ENCODE peak calls at places on chromosome 2, in seven cellular contexts. P is IMR-90; N is CD4-positive, alpha-beta T cell; S is left ventricle myocardium inferior; J is A673; D is ovary; W is brain microvascular endothelial cell. I is an unnamed sample. For H3K27me3, the result is how much of the 10 kb centered on the place peaks cover.

GRCh38 chr2:46749042-46749461 is 166.6 kb downstream of the MCFD2 start:
- DNase-seq in D (no peak), W (peak), P (peak), N (no peak), J (peak), S (no peak), I (no peak)

GRCh38 chr2:186595219-186595618 is 5.4 kb downstream of the ITGAV start:
- DNase-seq in P (peak), N (no peak), D (peak), S (no peak), J (no peak), W (no peak), I (no peak)

GRCh38 chr2:30613001-30613400 is 166.0 kb downstream of the LCLAT1 start:
- DNase-seq in J (no peak), N (no peak), P (no peak), W (no peak), D (no peak), S (no peak), I (no peak)

GRCh38 chr2:70632966-70633365 is 79.3 kb upstream of the TGFA start:
- DNase-seq in D (no peak), S (no peak), W (no peak), J (no peak), P (no peak), N (no peak), I (no peak)

GRCh38 chr2:115369380-115369779 is 926.9 kb downstream of the DPP10 start:
- DNase-seq in P (no peak), D (no peak), S (no peak), W (no peak), N (no peak), J (no peak), I (no peak)

GRCh38 chr2:240391111-240392051 is 44.1 kb upstream of the GPC1 start:
- DNase-seq in N (no peak), D (peak), P (no peak), S (no peak), W (no peak), J (no peak), I (peak)

GRCh38 chr2:215619022-215619958 is 183.4 kb upstream of the FN1 start:
- DNase-seq in J (peak), W (peak), S (no peak), P (peak), D (no peak), N (no peak), I (no peak)

GRCh38 chr2:217804338-217804737 is 198.5 kb downstream of the TNS1 start:
- DNase-seq in D (peak), P (no peak), J (no peak), S (peak), N (no peak), W (no peak), I (peak)

GRCh38 chr2:201621293-201621999 is 21.9 kb downstream of the TMEM237 start:
- DNase-seq in S (no peak), J (no peak), N (no peak), P (peak), D (no peak), W (peak), I (no peak)

GRCh38 chr2:203656522-203657287 is 49.7 kb upstream of the CD28 start:
- DNase-seq in N (no peak), S (peak), W (no peak), P (peak), D (peak), J (no peak), I (no peak)

GRCh38 chr2:238939074-238939473 is 91.2 kb downstream of the TWIST2 start:
- DNase-seq in S (peak), N (no peak), D (peak), W (no peak), P (no peak), J (no peak), I (peak)

GRCh38 chr2:156837635-156838034 is 401.5 kb downstream of the GPD2 start:
- DNase-seq in S (no peak), D (no peak), W (no peak), P (no peak), N (no peak), J (no peak), I (no peak)

GRCh38 chr2:160836755-160837154 is 323.5 kb upstream of the TANK start:
- DNase-seq in P (peak), J (peak), W (peak), S (no peak), N (no peak), D (no peak), I (no peak)

GRCh38 chr2:230660294-230661060 is 52.2 kb upstream of the CAB39 start:
- DNase-seq in W (no peak), D (no peak), N (no peak), S (peak), P (no peak), J (no peak), I (peak)

GRCh38 chr2:239716536-239717318 is 308.4 kb downstream of the NDUFA10 start:
- DNase-seq in P (no peak), W (no peak), N (no peak), D (no peak), S (no peak), J (no peak), I (peak)

GRCh38 chr2:152646775-152647174 is 70.5 kb downstream of the PRPF40A start:
- DNase-seq in J (peak), D (no peak), P (peak), W (peak), S (no peak), N (no peak), I (no peak)

DNA sequence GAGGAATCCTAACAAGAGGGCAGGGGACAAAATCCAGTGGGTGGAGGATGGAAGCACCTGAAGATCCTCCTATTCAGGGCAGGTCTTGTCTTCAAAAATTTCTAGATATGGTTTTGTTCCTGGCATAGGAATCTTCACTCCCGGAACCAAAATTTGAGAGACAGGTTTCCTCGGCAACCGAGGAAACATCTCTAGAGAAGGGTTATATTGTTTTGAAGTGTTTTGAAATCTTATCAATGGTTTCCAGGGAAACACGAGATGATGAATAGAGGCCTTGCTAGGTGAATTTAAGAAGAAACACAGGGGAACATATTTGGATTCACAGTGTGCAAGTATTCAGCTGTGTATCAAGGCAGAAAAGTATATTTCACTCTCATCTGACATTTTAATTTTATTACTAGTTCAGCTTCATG is 136.8 kb downstream of the SH3BP4 start:
- DNase-seq in S (no peak), N (no peak), J (no peak), D (no peak), W (no peak), P (no peak), I (no peak)
- H3K27ac ChIP-seq in S (peak), N (no peak), J (no peak), D (no peak), W (no peak), P (no peak), I (no peak)

DNA sequence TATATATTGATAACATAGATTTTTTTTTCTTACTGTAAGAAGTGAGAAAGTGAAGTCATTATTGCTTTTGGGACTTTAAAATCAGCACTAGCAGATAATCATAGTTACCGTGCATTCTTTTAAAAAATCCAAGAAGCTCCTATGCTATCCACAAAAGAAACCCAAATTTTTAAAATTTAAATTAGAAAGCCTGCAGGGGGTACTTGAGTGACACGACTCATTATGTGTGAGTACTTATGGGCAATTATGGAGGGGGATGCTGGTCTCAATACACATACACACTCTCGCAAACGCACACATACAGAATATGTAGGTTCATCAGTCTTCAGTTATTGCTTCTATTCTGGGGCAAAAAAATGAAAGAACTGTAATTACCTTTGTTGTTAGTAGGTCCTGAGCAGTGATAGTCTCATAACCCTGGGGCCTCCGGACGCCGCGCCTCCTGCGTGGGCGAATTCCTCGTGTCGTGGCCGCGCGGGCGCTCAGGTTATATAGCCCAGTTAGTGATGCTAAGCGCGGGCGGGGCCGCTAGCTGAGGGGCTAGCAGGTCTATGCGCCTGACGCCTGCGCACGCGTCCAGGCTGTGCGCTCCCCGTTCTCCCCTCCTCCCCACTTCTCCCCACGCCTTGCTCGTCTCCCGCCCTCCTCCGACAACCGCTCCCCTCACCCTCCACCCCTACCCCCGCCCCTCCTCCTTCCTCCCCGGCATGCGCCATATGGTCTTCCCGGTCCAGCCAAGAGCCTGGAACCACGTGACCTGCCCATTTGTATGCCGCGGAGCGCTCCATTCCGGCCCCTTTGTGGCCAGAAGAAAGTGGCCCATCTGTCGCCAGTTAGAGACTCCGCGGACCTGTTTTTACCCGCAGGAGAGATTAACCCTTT is at the start of gene NEUROD1:
- DNase-seq in P (no peak), S (no peak), N (no peak), W (no peak), D (no peak), J (peak), I (no peak)
- H3K27me3 ChIP-seq in P (half or more), S (half or more), N (half or more), W (half or more), D (under half), J (half or more), I (under half)

DNA sequence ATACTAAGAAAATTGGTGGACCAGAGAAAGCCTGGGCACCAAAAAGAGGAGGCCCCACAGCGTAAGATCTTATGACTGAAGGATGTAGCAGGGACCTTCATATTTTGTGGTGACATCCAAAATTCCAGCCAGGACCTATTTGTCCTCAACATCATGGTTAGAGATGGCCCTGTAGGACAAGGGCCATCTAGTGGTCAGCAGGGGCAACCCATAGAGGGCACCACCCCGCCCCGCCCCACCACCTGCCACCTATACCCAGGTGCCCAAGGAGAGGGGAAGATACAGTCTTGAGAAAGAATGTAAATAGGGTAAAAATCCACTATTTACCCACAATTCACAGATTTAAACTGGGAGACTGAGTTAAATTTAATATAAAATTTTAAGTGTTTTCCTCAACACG is 59.6 kb upstream of the TMEM163 start:
- DNase-seq in W (no peak), P (no peak), N (no peak), J (no peak), D (no peak), S (no peak), I (no peak)
- TF ChIP-seq CTCF in W (peak), P (no peak), N (no peak), J (peak), D (no peak), S (peak), I (no peak)

GRCh38 chr2:196718394-196718793 is 78.9 kb downstream of the CCDC150 start:
- DNase-seq in D (no peak), W (no peak), S (no peak), P (no peak), N (no peak), J (no peak), I (no peak)

GRCh38 chr2:196719565-196719872 is 80.0 kb downstream of the GTF3C3 start:
- DNase-seq in J (no peak), W (no peak), P (no peak), N (no peak), D (no peak), S (no peak), I (no peak)

GRCh38 chr2:196718796-196719564 is 79.5 kb downstream of the CCDC150 start:
- DNase-seq in S (no peak), N (no peak), D (no peak), P (peak), J (no peak), W (peak), I (peak)
- H3K27ac ChIP-seq in S (no peak), N (no peak), D (no peak), P (no peak), J (no peak), W (no peak), I (peak)